ENCODE peak calls at places on chromosome 2, in five cellular contexts. One of them, this sample, is unnamed.

GRCh38 chr2:223860809-223861738 is 23.7 kb upstream of the AP1S3 start:
- DNase-seq in activated CD4-positive, alpha-beta T cell treated with anti-CD3 and anti-CD28 coated beads, Interleukin-2, amount 50 U/mL, for 24 hours: no peak
- DNase-seq in HEK293T: no peak
- DNase-seq in stimulated activated CD8-positive, alpha-beta memory T cell treated with anti-CD3 and anti-CD28 coated beads, Interleukin-4, amount 100 ng/mL, for 1 hour: no peak
- DNase-seq in mammary epithelial cell: peak
- DNase-seq in this sample: no peak

GRCh38 chr2:190904644-190905043 is 24.0 kb downstream of the GLS start:
- DNase-seq in activated CD4-positive, alpha-beta T cell treated with anti-CD3 and anti-CD28 coated beads, Interleukin-2, amount 50 U/mL, for 24 hours: no peak
- DNase-seq in HEK293T: no peak
- DNase-seq in stimulated activated CD8-positive, alpha-beta memory T cell treated with anti-CD3 and anti-CD28 coated beads, Interleukin-4, amount 100 ng/mL, for 1 hour: no peak
- DNase-seq in mammary epithelial cell: no peak
- DNase-seq in this sample: no peak

GRCh38 chr2:101150306-101151140 is 659 bp downstream of the TBC1D8 start:
- DNase-seq in activated CD4-positive, alpha-beta T cell treated with anti-CD3 and anti-CD28 coated beads, Interleukin-2, amount 50 U/mL, for 24 hours: no peak
- DNase-seq in HEK293T: peak
- DNase-seq in stimulated activated CD8-positive, alpha-beta memory T cell treated with anti-CD3 and anti-CD28 coated beads, Interleukin-4, amount 100 ng/mL, for 1 hour: no peak
- DNase-seq in mammary epithelial cell: no peak
- DNase-seq in this sample: no peak

GRCh38 chr2:230877737-230878598 is 13.2 kb downstream of the ITM2C start:
- DNase-seq in activated CD4-positive, alpha-beta T cell treated with anti-CD3 and anti-CD28 coated beads, Interleukin-2, amount 50 U/mL, for 24 hours: no peak
- DNase-seq in HEK293T: no peak
- DNase-seq in stimulated activated CD8-positive, alpha-beta memory T cell treated with anti-CD3 and anti-CD28 coated beads, Interleukin-4, amount 100 ng/mL, for 1 hour: peak
- DNase-seq in mammary epithelial cell: no peak
- DNase-seq in this sample: no peak

GRCh38 chr2:119644186-119644585 is 34.8 kb upstream of the TMEM177 start:
- DNase-seq in activated CD4-positive, alpha-beta T cell treated with anti-CD3 and anti-CD28 coated beads, Interleukin-2, amount 50 U/mL, for 24 hours: no peak
- DNase-seq in HEK293T: no peak
- DNase-seq in stimulated activated CD8-positive, alpha-beta memory T cell treated with anti-CD3 and anti-CD28 coated beads, Interleukin-4, amount 100 ng/mL, for 1 hour: no peak
- DNase-seq in mammary epithelial cell: no peak
- DNase-seq in this sample: no peak

GRCh38 chr2:121696410-121696930 is 40.2 kb downstream of the NIFK start:
- DNase-seq in activated CD4-positive, alpha-beta T cell treated with anti-CD3 and anti-CD28 coated beads, Interleukin-2, amount 50 U/mL, for 24 hours: no peak
- DNase-seq in HEK293T: no peak
- DNase-seq in stimulated activated CD8-positive, alpha-beta memory T cell treated with anti-CD3 and anti-CD28 coated beads, Interleukin-4, amount 100 ng/mL, for 1 hour: no peak
- DNase-seq in mammary epithelial cell: no peak
- DNase-seq in this sample: no peak

GRCh38 chr2:43556256-43556655 is 39.6 kb downstream of the THADA start:
- DNase-seq in activated CD4-positive, alpha-beta T cell treated with anti-CD3 and anti-CD28 coated beads, Interleukin-2, amount 50 U/mL, for 24 hours: no peak
- DNase-seq in HEK293T: no peak
- DNase-seq in stimulated activated CD8-positive, alpha-beta memory T cell treated with anti-CD3 and anti-CD28 coated beads, Interleukin-4, amount 100 ng/mL, for 1 hour: no peak
- DNase-seq in mammary epithelial cell: no peak
- DNase-seq in this sample: no peak

GRCh38 chr2:40120021-40120420 is 331.9 kb downstream of the SLC8A1 start:
- DNase-seq in activated CD4-positive, alpha-beta T cell treated with anti-CD3 and anti-CD28 coated beads, Interleukin-2, amount 50 U/mL, for 24 hours: no peak
- DNase-seq in HEK293T: no peak
- DNase-seq in stimulated activated CD8-positive, alpha-beta memory T cell treated with anti-CD3 and anti-CD28 coated beads, Interleukin-4, amount 100 ng/mL, for 1 hour: no peak
- DNase-seq in mammary epithelial cell: no peak
- DNase-seq in this sample: no peak

GRCh38 chr2:60706021-60706420 is 50.0 kb upstream of the PAPOLG start:
- DNase-seq in activated CD4-positive, alpha-beta T cell treated with anti-CD3 and anti-CD28 coated beads, Interleukin-2, amount 50 U/mL, for 24 hours: no peak
- DNase-seq in HEK293T: no peak
- DNase-seq in stimulated activated CD8-positive, alpha-beta memory T cell treated with anti-CD3 and anti-CD28 coated beads, Interleukin-4, amount 100 ng/mL, for 1 hour: no peak
- DNase-seq in mammary epithelial cell: peak
- DNase-seq in this sample: no peak

GRCh38 chr2:95377216-95377530 is 25.3 kb upstream of the FAHD2A start:
- DNase-seq in activated CD4-positive, alpha-beta T cell treated with anti-CD3 and anti-CD28 coated beads, Interleukin-2, amount 50 U/mL, for 24 hours: no peak
- DNase-seq in HEK293T: no peak
- DNase-seq in stimulated activated CD8-positive, alpha-beta memory T cell treated with anti-CD3 and anti-CD28 coated beads, Interleukin-4, amount 100 ng/mL, for 1 hour: no peak
- DNase-seq in mammary epithelial cell: no peak
- DNase-seq in this sample: no peak

GRCh38 chr2:39704540-39704939 is 38.8 kb downstream of the TMEM178A start:
- DNase-seq in activated CD4-positive, alpha-beta T cell treated with anti-CD3 and anti-CD28 coated beads, Interleukin-2, amount 50 U/mL, for 24 hours: no peak
- DNase-seq in HEK293T: no peak
- DNase-seq in stimulated activated CD8-positive, alpha-beta memory T cell treated with anti-CD3 and anti-CD28 coated beads, Interleukin-4, amount 100 ng/mL, for 1 hour: no peak
- DNase-seq in mammary epithelial cell: no peak
- DNase-seq in this sample: no peak

GRCh38 chr2:46136481-46136880 is 160.7 kb upstream of the EPAS1 start:
- DNase-seq in activated CD4-positive, alpha-beta T cell treated with anti-CD3 and anti-CD28 coated beads, Interleukin-2, amount 50 U/mL, for 24 hours: no peak
- DNase-seq in HEK293T: no peak
- DNase-seq in stimulated activated CD8-positive, alpha-beta memory T cell treated with anti-CD3 and anti-CD28 coated beads, Interleukin-4, amount 100 ng/mL, for 1 hour: no peak
- DNase-seq in mammary epithelial cell: no peak
- DNase-seq in this sample: no peak

GRCh38 chr2:118089015-118089800 is 937 bp downstream of the INSIG2 start:
- DNase-seq in activated CD4-positive, alpha-beta T cell treated with anti-CD3 and anti-CD28 coated beads, Interleukin-2, amount 50 U/mL, for 24 hours: peak
- DNase-seq in HEK293T: peak
- DNase-seq in stimulated activated CD8-positive, alpha-beta memory T cell treated with anti-CD3 and anti-CD28 coated beads, Interleukin-4, amount 100 ng/mL, for 1 hour: no peak
- DNase-seq in mammary epithelial cell: peak
- DNase-seq in this sample: no peak

GRCh38 chr2:147679664-147680502 is 164.9 kb upstream of the ACVR2A start:
- DNase-seq in activated CD4-positive, alpha-beta T cell treated with anti-CD3 and anti-CD28 coated beads, Interleukin-2, amount 50 U/mL, for 24 hours: no peak
- DNase-seq in HEK293T: no peak
- DNase-seq in stimulated activated CD8-positive, alpha-beta memory T cell treated with anti-CD3 and anti-CD28 coated beads, Interleukin-4, amount 100 ng/mL, for 1 hour: no peak
- DNase-seq in mammary epithelial cell: no peak
- DNase-seq in this sample: peak

GRCh38 chr2:211879323-211879722 is 659.3 kb downstream of the ERBB4 start:
- DNase-seq in activated CD4-positive, alpha-beta T cell treated with anti-CD3 and anti-CD28 coated beads, Interleukin-2, amount 50 U/mL, for 24 hours: no peak
- DNase-seq in HEK293T: no peak
- DNase-seq in stimulated activated CD8-positive, alpha-beta memory T cell treated with anti-CD3 and anti-CD28 coated beads, Interleukin-4, amount 100 ng/mL, for 1 hour: no peak
- DNase-seq in mammary epithelial cell: no peak
- DNase-seq in this sample: no peak